ENCODE peak calls at places on chromosomes 11 and 22, in nine cellular contexts. N, P, T, W, O, I, X, E and S are unnamed samples.
A peak's percentile ranks its signal among the peaks of the same experiment; 100 is the strongest.

GRCh38 chr11:46889689-46890475 is 28.5 kb downstream of the LRP4 start:
- DNase-seq in O (no peak), E (peak; percentile 83), W (no peak), I (peak; percentile 72), T (peak; percentile 74), X (peak; percentile 57), N (peak; percentile 74), P (peak; percentile 71), S (peak; percentile 74)

GRCh38 chr11:118144301-118144701 is 8.3 kb downstream of the SCN4B start:
- DNase-seq in E (no peak), W (no peak), N (no peak), T (no peak), O (no peak), X (no peak), P (no peak), I (no peak), S (no peak)

GRCh38 chr11:126497581-126498109 is 142.2 kb downstream of the ST3GAL4 start:
- DNase-seq in O (peak; percentile 13), N (no peak), W (no peak), X (no peak), T (no peak), P (no peak), E (no peak), I (no peak), S (no peak)

GRCh38 chr11:108817971-108818370 is 153.1 kb downstream of the DDX10 start:
- DNase-seq in E (no peak), W (no peak), T (no peak), X (no peak), O (no peak), I (no peak), N (no peak), P (no peak), S (no peak)

GRCh38 chr22:37240941-37241320 is 3.1 kb downstream of the RAC2 start:
- DNase-seq in I (peak; percentile 32), P (no peak), E (no peak), W (no peak), N (no peak), X (no peak), O (no peak), T (no peak), S (no peak)

GRCh38 chr11:11113676-11114075 is 239.4 kb downstream of the CSNK2A3 start:
- DNase-seq in X (no peak), T (no peak), I (no peak), E (no peak), O (no peak), N (no peak), P (no peak), W (no peak), S (no peak)

GRCh38 chr22:43183496-43184263 is 3.3 kb downstream of the TTLL12 start:
- DNase-seq in E (peak; percentile 44), W (no peak), P (peak; percentile 28), O (no peak), X (no peak), T (no peak), N (no peak), I (no peak), S (no peak)

GRCh38 chr11:121630041-121630440 is 177.3 kb upstream of the SORL1-AS1 start:
- DNase-seq in O (peak; percentile 51), X (no peak), T (no peak), W (no peak), N (peak; percentile 41), E (peak; percentile 84), P (peak; percentile 85), I (no peak), S (no peak)

GRCh38 chr22:36221799-36222751 is 17.3 kb downstream of the APOL2 start:
- DNase-seq in E (peak; percentile 53), X (no peak), I (peak; percentile 47), P (no peak), N (peak; percentile 14), W (no peak), O (no peak), T (peak; percentile 36), S (peak; percentile 38)

GRCh38 chr22:17412232-17412631 is 43.0 kb downstream of the CECR2 start:
- DNase-seq in I (no peak), N (no peak), E (no peak), T (no peak), O (no peak), P (no peak), X (no peak), W (no peak), S (no peak)

GRCh38 chr11:22809893-22810292 is 19.7 kb downstream of the SVIP start:
- DNase-seq in O (no peak), P (no peak), W (no peak), T (no peak), X (no peak), I (no peak), E (no peak), N (no peak), S (no peak)

GRCh38 chr22:19522881-19523239 is 1.4 kb downstream of the CLDN5 start:
- DNase-seq in N (no peak), X (no peak), I (no peak), P (no peak), E (no peak), T (no peak), W (no peak), O (no peak), S (no peak)

GRCh38 chr22:21734540-21735197 is 925 bp downstream of the YPEL1 start:
- DNase-seq in W (no peak), I (peak; percentile 15), X (no peak), P (no peak), E (no peak), O (no peak), N (no peak), T (no peak), S (no peak)

GRCh38 chr11:93113824-93114223 is 84.0 kb downstream of the SLC36A4 start:
- DNase-seq in O (no peak), I (no peak), T (no peak), P (no peak), W (no peak), E (no peak), N (no peak), X (no peak), S (no peak)

GRCh38 chr11:8015753-8016239 is 28.7 kb downstream of the EIF3F start:
- DNase-seq in I (no peak), E (no peak), P (no peak), W (no peak), N (no peak), O (peak; percentile 39), X (no peak), T (no peak), S (no peak)

GRCh38 chr11:77371646-77372045 is 70.2 kb upstream of the GDPD4 start:
- DNase-seq in O (no peak), N (no peak), X (no peak), T (no peak), W (no peak), E (no peak), I (no peak), P (no peak), S (no peak)

GRCh38 chr22:48445113-48445827 is 1382.4 kb downstream of the BRD1 start:
- DNase-seq in W (no peak), O (no peak), I (no peak), X (no peak), N (no peak), E (no peak), T (no peak), P (no peak), S (no peak)

GRCh38 chr11:118651820-118652219 is 27.6 kb downstream of the TREH start:
- DNase-seq in W (no peak), T (no peak), O (no peak), N (no peak), E (no peak), I (no peak), X (no peak), P (no peak), S (no peak)

GRCh38 chr11:128720522-128720985 is 26.7 kb downstream of the FLI1 start:
- DNase-seq in X (no peak), W (no peak), T (peak; percentile 45), N (no peak), I (peak; percentile 54), O (no peak), E (peak; percentile 72), P (peak; percentile 58), S (no peak)

GRCh38 chr11:80167766-80168165 is 726.9 kb upstream of the TENM4 start:
- DNase-seq in P (no peak), T (no peak), X (no peak), I (no peak), W (no peak), N (no peak), E (peak; percentile 9), O (peak; percentile 19), S (no peak)

GRCh38 chr11:87967459-87967858 is 207.8 kb downstream of the RAB38 start:
- DNase-seq in P (no peak), W (no peak), X (no peak), O (no peak), T (no peak), E (no peak), N (no peak), I (no peak), S (no peak)

GRCh38 chr22:24146791-24147353 is 34.4 kb upstream of the SUSD2 start:
- DNase-seq in I (no peak), X (no peak), P (peak; percentile 29), T (no peak), O (peak; percentile 64), E (peak; percentile 86), N (peak; percentile 22), W (no peak), S (no peak)

GRCh38 chr11:24312464-24313238 is 184.2 kb upstream of the LUZP2 start:
- DNase-seq in T (no peak), E (peak; percentile 84), O (no peak), P (peak; percentile 92), I (no peak), X (no peak), W (no peak), N (no peak), S (no peak)

GRCh38 chr11:67313125-67313890 is 10.0 kb downstream of the SSH3 start:
- DNase-seq in O (no peak), I (no peak), X (no peak), P (no peak), T (no peak), N (no peak), E (no peak), W (no peak), S (no peak)

GRCh38 chr11:68759991-68760390 is 8.7 kb upstream of the TESMIN start:
- DNase-seq in E (no peak), X (no peak), T (no peak), I (no peak), N (no peak), O (no peak), P (no peak), W (no peak), S (no peak)

GRCh38 chr11:128848815-128849455 is 18.2 kb downstream of the KCNJ1 start:
- DNase-seq in W (no peak), P (peak; percentile 57), O (no peak), X (peak; percentile 24), N (peak; percentile 10), T (peak; percentile 64), E (peak; percentile 59), I (peak; percentile 73), S (peak; percentile 79)

GRCh38 chr22:24367841-24368240 is 59.6 kb upstream of the ADORA2A start:
- DNase-seq in N (peak; percentile 17), X (no peak), I (no peak), W (no peak), E (peak; percentile 61), P (no peak), T (no peak), O (peak; percentile 41), S (no peak)

GRCh38 chr11:36510567-36511020 is 522 bp upstream of the TRAF6 start:
- DNase-seq in T (no peak), O (no peak), W (no peak), N (peak; percentile 14), E (peak; percentile 21), I (no peak), P (no peak), X (no peak), S (no peak)

GRCh38 chr11:22920939-22921565 is 60.8 kb upstream of the CCDC179 start:
- DNase-seq in T (no peak), O (peak; percentile 13), P (peak; percentile 70), E (peak; percentile 70), I (no peak), X (peak; percentile 37), W (no peak), N (peak; percentile 37), S (peak; percentile 2)

GRCh38 chr11:12410006-12410728 is 32.8 kb downstream of the PARVA start:
- DNase-seq in I (no peak), T (no peak), N (peak; percentile 41), P (no peak), X (no peak), O (no peak), W (no peak), E (peak; percentile 61), S (no peak)